ENCODE peak calls at places on chromosome 22, in six cellular contexts. T, K, X, L, O and I are unnamed samples.

GRCh38 chr22:20141186-20142077 is 9.4 kb downstream of the CCDC188 start:
- DNase-seq in T (no peak), K (no peak), X (no peak), L (no peak), O (no peak), I (no peak)

GRCh38 chr22:34297536-34298120 is 377.4 kb upstream of the LARGE1 start:
- DNase-seq in T (no peak), K (no peak), X (no peak), L (no peak), O (no peak), I (no peak)

GRCh38 chr22:19731361-19731725 is 8.0 kb downstream of the GP1BB start:
- DNase-seq in T (no peak), K (no peak), X (no peak), L (no peak), O (no peak), I (no peak)

GRCh38 chr22:42282943-42283287 is 12.5 kb upstream of the TCF20 start:
- DNase-seq in T (no peak), K (no peak), X (no peak), L (no peak), O (no peak), I (no peak)

GRCh38 chr22:42473484-42474193 is 41.4 kb upstream of the NFAM1 start:
- DNase-seq in T (peak), K (no peak), X (peak), L (peak), O (peak), I (peak)

GRCh38 chr22:41410311-41410751 is 28.6 kb downstream of the TEF start:
- DNase-seq in T (no peak), K (no peak), X (no peak), L (no peak), O (no peak), I (peak)

GRCh38 chr22:27517361-27517760 is 284.2 kb downstream of the MN1 start:
- DNase-seq in T (no peak), K (no peak), X (no peak), L (no peak), O (no peak), I (no peak)

GRCh38 chr22:21734540-21735197 is 925 bp downstream of the YPEL1 start:
- DNase-seq in T (no peak), K (no peak), X (no peak), L (peak), O (no peak), I (no peak)

GRCh38 chr22:44344407-44344806 is 31.7 kb upstream of the SHISAL1 start:
- DNase-seq in T (no peak), K (no peak), X (no peak), L (no peak), O (no peak), I (no peak)

GRCh38 chr22:20211997-20212753 is 55.9 kb downstream of the RTN4R start:
- DNase-seq in T (peak), K (no peak), X (no peak), L (peak), O (peak), I (no peak)

GRCh38 chr22:38874529-38875222 is 2.7 kb upstream of the CBX6 start:
- DNase-seq in T (no peak), K (no peak), X (no peak), L (no peak), O (no peak), I (no peak)

GRCh38 chr22:48373626-48374173 is 1454.0 kb downstream of the BRD1 start:
- DNase-seq in T (no peak), K (no peak), X (no peak), L (no peak), O (no peak), I (no peak)

GRCh38 chr22:39254789-39255298 is 10.1 kb upstream of the PDGFB start:
- DNase-seq in T (no peak), K (peak), X (no peak), L (no peak), O (no peak), I (no peak)

GRCh38 chr22:38607680-38608079 is 37.7 kb upstream of the DMC1 start:
- DNase-seq in T (no peak), K (no peak), X (peak), L (no peak), O (no peak), I (no peak)

GRCh38 chr22:35301370-35301874 is 1.7 kb downstream of the TOM1 start:
- DNase-seq in T (no peak), K (no peak), X (peak), L (peak), O (no peak), I (peak)

GRCh38 chr22:48745842-48746788 is 1081.6 kb downstream of the BRD1 start:
- DNase-seq in T (no peak), K (no peak), X (no peak), L (no peak), O (no peak), I (no peak)

GRCh38 chr22:20298110-20298802 is 21.6 kb downstream of the DGCR6L start:
- DNase-seq in T (no peak), K (no peak), X (no peak), L (peak), O (no peak), I (no peak)

GRCh38 chr22:19488884-19489843 is 9.4 kb downstream of the CDC45 start:
- DNase-seq in T (no peak), K (no peak), X (no peak), L (peak), O (peak), I (no peak)

GRCh38 chr22:17853066-17853465 is 78.8 kb upstream of the BID start:
- DNase-seq in T (no peak), K (no peak), X (no peak), L (no peak), O (no peak), I (no peak)

GRCh38 chr22:44723801-44724200 is 21.8 kb downstream of the PRR5 start:
- DNase-seq in T (peak), K (peak), X (peak), L (no peak), O (peak), I (no peak)

GRCh38 chr22:23686416-23687024 is 4.3 kb upstream of the RGL4 start:
- DNase-seq in T (no peak), K (no peak), X (no peak), L (no peak), O (no peak), I (no peak)
- TF ChIP-seq JUND in T (no peak), K (no peak), X (no peak), L (no peak), O (no peak), I (no peak)

DNA sequence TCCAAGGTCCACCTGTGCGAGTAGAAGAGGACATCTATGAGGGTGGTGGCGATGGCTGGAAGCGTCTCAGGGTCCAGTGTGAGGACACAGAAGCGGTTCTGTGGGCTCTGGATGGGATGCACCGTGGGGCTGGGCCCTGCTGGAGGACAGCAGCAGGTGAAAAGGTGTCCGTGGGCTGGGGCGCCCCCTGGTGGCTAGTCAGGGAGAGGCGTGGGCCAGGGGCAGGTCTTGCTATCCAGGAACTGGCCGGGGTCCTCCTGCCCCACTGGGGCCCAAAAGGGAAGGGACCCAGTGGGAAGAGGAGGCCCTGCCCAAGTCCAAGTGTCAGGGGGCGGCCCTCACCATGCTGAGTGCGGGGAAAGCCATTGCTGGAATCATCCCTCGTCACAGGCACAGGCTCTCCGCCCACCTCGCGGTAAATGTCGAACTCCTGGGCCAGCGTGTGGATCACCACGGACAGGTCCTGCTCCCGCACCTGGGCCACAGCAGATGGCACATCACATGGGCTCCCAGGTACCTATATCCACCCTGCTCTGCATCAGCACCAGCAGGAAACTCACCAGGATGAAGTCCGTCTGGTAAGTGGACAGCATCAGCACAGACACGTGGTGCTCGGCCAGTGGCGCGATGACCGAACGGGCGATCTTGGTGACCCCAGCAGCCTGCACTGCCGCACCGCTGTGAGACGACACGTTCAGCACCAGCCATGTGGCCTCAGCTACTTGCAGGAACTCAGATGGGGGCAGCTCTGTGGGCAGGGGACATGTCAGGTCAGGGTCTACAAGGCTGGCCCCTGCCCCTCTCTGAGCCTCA is 2.3 kb downstream of the CASTOR1 start:
- DNase-seq in T (no peak), K (no peak), X (peak), L (peak), O (peak), I (peak)
- TF ChIP-seq JUND in T (no peak), K (no peak), X (no peak), L (no peak), O (no peak), I (no peak)

DNA sequence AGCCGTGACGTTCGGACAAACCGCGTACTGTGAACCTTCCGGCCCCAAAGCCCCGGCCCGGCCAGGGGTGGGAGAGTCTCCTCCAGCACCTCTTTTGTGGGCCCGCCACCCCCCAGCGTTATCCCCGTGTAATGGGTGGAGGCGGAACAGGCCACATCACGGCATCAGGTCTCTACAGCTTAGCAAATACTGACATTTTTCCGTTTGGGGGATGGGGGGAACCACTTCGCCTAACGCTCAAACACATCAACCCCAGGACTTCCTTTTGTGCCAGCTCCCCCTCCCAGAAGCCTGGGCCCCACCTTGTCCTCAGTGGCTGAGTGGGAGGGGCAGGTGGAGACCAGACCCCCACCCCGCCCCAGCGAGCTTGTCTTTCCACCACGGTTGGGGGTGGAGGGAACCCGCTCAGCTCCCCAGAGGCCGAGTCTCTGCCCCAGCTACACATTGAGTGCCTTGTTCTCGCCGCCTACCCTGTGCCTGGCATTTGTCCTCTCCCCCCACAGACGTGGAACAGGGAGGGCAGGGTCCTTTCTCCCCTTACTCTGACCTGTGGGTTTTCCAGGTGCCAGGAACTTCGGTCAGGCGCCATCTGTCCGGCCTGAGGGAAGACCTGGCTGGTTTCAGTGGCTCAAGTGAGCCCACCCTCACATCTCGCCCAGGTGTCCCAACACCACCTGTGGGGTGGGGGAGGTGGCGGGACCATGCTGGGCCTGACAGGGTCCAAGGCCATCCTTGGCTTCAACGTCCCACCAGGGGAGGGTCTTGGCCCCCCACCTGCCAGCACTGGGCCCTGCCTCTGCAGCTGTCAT is 29.6 kb downstream of the SBF1 start:
- DNase-seq in T (no peak), K (no peak), X (no peak), L (peak), O (peak), I (peak)
- TF ChIP-seq JUND in T (no peak), K (no peak), X (no peak), L (no peak), O (no peak), I (no peak)

GRCh38 chr22:23270798-23271596 is 90.7 kb downstream of the BCR start:
- DNase-seq in T (no peak), K (no peak), X (no peak), L (peak), O (no peak), I (no peak)

GRCh38 chr22:23268877-23269276 is 88.6 kb downstream of the BCR start:
- DNase-seq in T (no peak), K (no peak), X (no peak), L (peak), O (no peak), I (no peak)

GRCh38 chr22:23270212-23270733 is 90.0 kb downstream of the BCR start:
- DNase-seq in T (no peak), K (no peak), X (no peak), L (peak), O (no peak), I (no peak)

GRCh38 chr22:23268139-23268712 is 87.9 kb downstream of the BCR start:
- DNase-seq in T (no peak), K (no peak), X (no peak), L (peak), O (no peak), I (no peak)

GRCh38 chr22:23269441-23270211 is 89.3 kb downstream of the BCR start:
- DNase-seq in T (no peak), K (no peak), X (no peak), L (peak), O (no peak), I (no peak)
- TF ChIP-seq JUND in T (no peak), K (no peak), X (no peak), L (no peak), O (no peak), I (no peak)

DNA sequence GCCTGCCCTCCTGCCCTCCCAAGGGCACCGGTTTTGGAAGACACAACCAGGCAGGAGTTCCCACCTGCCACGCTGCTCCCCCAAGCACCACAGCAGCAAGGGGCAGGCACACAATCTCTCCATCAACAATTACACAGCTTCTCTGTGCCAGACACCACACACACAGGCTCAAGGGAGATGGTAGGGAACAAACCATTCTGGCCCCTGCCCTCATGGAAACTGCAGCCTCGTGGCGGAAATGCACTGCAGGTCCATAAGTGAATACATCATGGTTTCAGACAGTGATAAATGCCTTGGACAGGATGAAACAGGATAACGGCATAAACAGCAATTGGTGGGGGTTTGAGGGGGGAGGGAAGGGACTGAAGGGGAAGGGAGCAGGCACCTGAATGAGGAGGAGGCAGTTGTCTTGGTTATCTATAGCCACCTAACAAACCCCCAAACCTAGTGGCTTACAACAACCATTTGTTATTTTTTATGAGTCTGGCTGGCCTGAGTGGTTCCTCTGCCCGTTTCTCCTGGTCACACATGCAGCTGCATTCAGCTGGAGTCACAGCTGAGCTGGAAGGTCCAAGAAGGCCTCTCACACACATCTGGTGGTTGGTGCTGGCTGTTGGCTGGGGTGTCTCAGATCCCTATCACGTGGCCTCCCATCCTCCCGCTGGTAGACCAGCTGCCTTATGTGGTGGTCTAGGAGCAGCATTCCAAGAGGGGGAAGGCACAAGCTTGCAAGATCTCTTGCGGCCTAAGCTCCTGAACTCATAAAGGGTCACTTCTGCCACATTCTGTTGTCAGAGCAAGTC is 15.0 kb upstream of the YWHAH start:
- DNase-seq in T (no peak), K (no peak), X (no peak), L (peak), O (peak), I (no peak)
- TF ChIP-seq JUND in T (no peak), K (no peak), X (no peak), L (no peak), O (no peak), I (no peak)

DNA sequence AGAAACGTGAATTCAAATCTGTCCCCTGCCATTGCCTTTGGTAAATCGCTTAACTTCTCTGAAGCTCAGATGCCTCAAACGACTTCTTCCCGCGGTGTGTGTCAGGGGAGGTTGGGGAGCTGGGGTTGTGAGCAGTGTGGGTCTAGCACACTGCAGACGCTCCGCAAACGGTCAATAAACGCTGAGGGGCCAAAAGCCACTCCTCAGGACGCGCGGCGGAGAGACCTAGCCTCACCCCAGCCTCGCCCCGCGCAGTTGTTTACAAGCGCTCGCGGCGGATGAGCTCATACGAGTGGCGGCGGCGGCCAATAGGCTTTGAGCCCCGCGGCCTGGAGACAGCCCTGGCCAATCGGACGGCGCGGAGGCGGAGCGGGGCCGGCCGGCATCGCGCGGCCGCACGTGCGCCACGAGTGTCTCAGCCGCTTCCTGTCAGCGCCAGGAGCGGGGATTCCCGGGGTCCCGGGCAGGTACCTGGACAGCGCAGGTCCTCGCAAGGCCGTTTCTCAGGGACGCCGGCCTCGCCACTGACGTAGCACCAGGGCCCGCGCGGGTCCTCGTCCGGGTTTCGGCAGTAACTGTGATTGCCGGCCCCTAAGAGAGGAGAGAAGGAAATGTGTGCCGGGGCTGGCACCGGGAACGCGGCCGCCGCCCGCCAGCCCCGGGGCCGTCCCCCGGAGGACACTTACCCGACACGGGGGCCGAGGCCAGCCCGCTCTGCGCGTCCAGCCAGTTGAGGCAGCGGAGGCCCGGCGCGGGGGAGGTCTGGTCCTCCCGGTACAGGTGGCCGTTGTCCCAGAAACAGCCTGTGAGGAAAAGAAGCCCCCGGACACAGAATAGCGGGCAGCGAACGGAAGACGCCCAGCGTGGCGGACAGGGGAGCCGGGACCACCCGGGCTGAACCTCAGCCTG is 1.5 kb downstream of the PIK3IP1 start:
- DNase-seq in T (peak), K (peak), X (peak), L (peak), O (peak), I (peak)
- TF ChIP-seq JUND in T (no peak), K (no peak), X (peak), L (peak), O (no peak), I (no peak)